ENCODE peak calls at places on chromosomes 1 and 21, in five cellular contexts. A is K562, X is right lobe of liver, I is IMR-90, E is HCT116. M is an unnamed sample. For H3K9me3, the result is how much of the 10 kb centered on the place peaks cover.

GRCh38 chr21:36491191-36491916 is 11.4 kb upstream of the CLDN14 start:
- DNase-seq in A (no peak), E (no peak), X (no peak), I (no peak), M (no peak)

GRCh38 chr1:41792485-41792770 is 126.3 kb downstream of the HIVEP3 start:
- DNase-seq in A (no peak), I (no peak), X (no peak), E (no peak), M (no peak)

GRCh38 chr1:42756956-42757891 is 9.6 kb downstream of the P3H1 start:
- DNase-seq in I (peak), E (peak), A (peak), X (no peak), M (no peak)

GRCh38 chr1:92752719-92753118 is 32.2 kb downstream of the EVI5 start:
- DNase-seq in I (peak), E (no peak), X (no peak), A (no peak), M (no peak)

GRCh38 chr1:223720987-223721591 is 8.8 kb downstream of the CAPN2 start:
- DNase-seq in I (peak), X (peak), A (no peak), E (no peak), M (peak)

GRCh38 chr1:168341576-168341975 is 60.9 kb downstream of the TBX19 start:
- DNase-seq in A (no peak), I (peak), X (no peak), E (no peak), M (no peak)

GRCh38 chr1:156924478-156925153 is 4.2 kb downstream of the LRRC71 start:
- DNase-seq in X (no peak), I (no peak), E (no peak), A (peak), M (no peak)

GRCh38 chr1:77557053-77557452 is 125.4 kb downstream of the ZZZ3 start:
- DNase-seq in E (no peak), A (no peak), X (no peak), I (peak), M (no peak)

GRCh38 chr1:175493321-175493998 is 249.9 kb downstream of the TNR start:
- DNase-seq in A (no peak), X (no peak), E (no peak), I (no peak), M (no peak)

GRCh38 chr1:233331676-233332519 is 4.4 kb downstream of the MAP3K21 start:
- DNase-seq in I (no peak), E (no peak), X (no peak), A (no peak), M (no peak)

GRCh38 chr1:114234408-114235119 is 80.9 kb upstream of the SYT6 start:
- DNase-seq in E (no peak), I (no peak), A (no peak), X (no peak), M (no peak)

GRCh38 chr1:155925506-155925905 is 8.7 kb downstream of the KHDC4 start:
- DNase-seq in A (no peak), X (no peak), E (no peak), I (no peak), M (no peak)

GRCh38 chr1:27598902-27599528 is 4.9 kb downstream of the AHDC1 start:
- DNase-seq in E (no peak), I (peak), X (no peak), A (peak), M (no peak)

GRCh38 chr1:67463298-67463960 is 33.2 kb upstream of the SERBP1 start:
- DNase-seq in E (no peak), I (peak), X (no peak), A (no peak), M (no peak)

GRCh38 chr1:107293901-107294600 is 153.2 kb downstream of the NTNG1 start:
- DNase-seq in E (no peak), A (no peak), X (no peak), I (no peak), M (no peak)

GRCh38 chr1:150102986-150103385 is 35.4 kb downstream of the VPS45 start:
- DNase-seq in I (no peak), X (no peak), E (no peak), A (no peak), M (no peak)

GRCh38 chr1:30977105-30977504 is 68.5 kb upstream of the SDC3 start:
- DNase-seq in A (no peak), X (no peak), I (peak), E (no peak), M (no peak)

GRCh38 chr1:150551784-150552691 is 2.8 kb downstream of the ADAMTSL4 start:
- DNase-seq in X (peak), A (peak), E (no peak), I (peak), M (peak)

GRCh38 chr1:46401964-46402626 is 8.0 kb downstream of the FAAH start:
- DNase-seq in A (peak), X (peak), I (peak), E (peak), M (peak)

GRCh38 chr1:48741380-48741779 is 35.3 kb downstream of the BEND5 start:
- DNase-seq in I (no peak), A (no peak), X (no peak), E (no peak), M (peak)

GRCh38 chr1:119308806-119309205 is 59.8 kb upstream of the HAO2 start:
- DNase-seq in A (no peak), E (no peak), I (no peak), X (no peak), M (no peak)

GRCh38 chr1:183841950-183842816 is 37.3 kb downstream of the RGL1 start:
- DNase-seq in E (no peak), A (no peak), I (peak), X (no peak), M (peak)

GRCh38 chr1:222914861-222915632 is 100.2 kb downstream of the DISP1 start:
- DNase-seq in E (no peak), A (no peak), X (no peak), I (peak), M (no peak)

GRCh38 chr1:14137411-14138134 is 437.6 kb downstream of the PRDM2 start:
- DNase-seq in X (no peak), A (no peak), I (no peak), E (no peak), M (no peak)

GRCh38 chr1:207565546-207566468 is 69.8 kb downstream of the CR1 start:
- DNase-seq in I (no peak), A (no peak), E (peak), X (no peak), M (no peak)

GRCh38 chr1:37995773-37996379 is 6.1 kb upstream of the SF3A3 start:
- DNase-seq in E (no peak), X (peak), I (peak), A (no peak), M (no peak)

GRCh38 chr1:21365036-21365435 is 74.8 kb upstream of the ECE1 start:
- DNase-seq in E (no peak), X (no peak), I (no peak), A (no peak), M (no peak)

GRCh38 chr1:10839188-10839770 is 42.8 kb upstream of the CASZ1 start:
- DNase-seq in I (no peak), E (no peak), A (no peak), X (no peak), M (no peak)

GRCh38 chr1:16434501-16434900 is 2.7 kb downstream of the SPATA21 start:
- DNase-seq in X (no peak), A (no peak), I (peak), E (no peak), M (no peak)

GRCh38 chr1:201763439-201764140 is 65.4 kb upstream of the IPO9 start:
- DNase-seq in I (peak), X (no peak), E (no peak), A (no peak), M (no peak)

GRCh38 chr1:218402771-218403110 is 57.6 kb downstream of the TGFB2 start:
- DNase-seq in I (no peak), A (no peak), X (no peak), E (no peak), M (no peak)

GRCh38 chr1:216640100-216640499 is 83.1 kb downstream of the ESRRG start:
- DNase-seq in I (no peak), E (no peak), X (no peak), A (no peak), M (no peak)

GRCh38 chr1:6033986-6034749 is 11.5 kb upstream of the KCNAB2 start:
- DNase-seq in I (peak), X (peak), A (peak), E (no peak), M (no peak)

GRCh38 chr1:60759257-60759656 is 323.1 kb upstream of the NFIA start:
- DNase-seq in X (no peak), A (no peak), I (no peak), E (no peak), M (no peak)

GRCh38 chr1:234777850-234778214 is 167.9 kb upstream of the IRF2BP2 start:
- DNase-seq in I (no peak), E (no peak), X (no peak), A (no peak), M (no peak)

GRCh38 chr21:32768530-32768929 is 3.0 kb downstream of the PAXBP1 start:
- DNase-seq in E (no peak), I (peak), A (no peak), X (no peak), M (no peak)

GRCh38 chr1:186535388-186536133 is 74.6 kb upstream of the PDC start:
- DNase-seq in X (no peak), A (no peak), E (no peak), I (peak), M (no peak)

GRCh38 chr1:106615473-106615872 is 441.0 kb upstream of the PRMT6 start:
- DNase-seq in E (no peak), A (no peak), X (no peak), I (no peak), M (no peak)

GRCh38 chr1:203207751-203208150 is 21.2 kb upstream of the CHI3L1 start:
- DNase-seq in E (no peak), X (no peak), A (no peak), I (no peak), M (no peak)

GRCh38 chr1:82279241-82279640 is 478.5 kb downstream of the ADGRL2 start:
- DNase-seq in I (no peak), E (no peak), A (no peak), X (no peak), M (no peak)

GRCh38 chr1:82287556-82287955 is 486.8 kb downstream of the ADGRL2 start:
- DNase-seq in X (no peak), E (no peak), A (no peak), I (no peak), M (no peak)

DNA sequence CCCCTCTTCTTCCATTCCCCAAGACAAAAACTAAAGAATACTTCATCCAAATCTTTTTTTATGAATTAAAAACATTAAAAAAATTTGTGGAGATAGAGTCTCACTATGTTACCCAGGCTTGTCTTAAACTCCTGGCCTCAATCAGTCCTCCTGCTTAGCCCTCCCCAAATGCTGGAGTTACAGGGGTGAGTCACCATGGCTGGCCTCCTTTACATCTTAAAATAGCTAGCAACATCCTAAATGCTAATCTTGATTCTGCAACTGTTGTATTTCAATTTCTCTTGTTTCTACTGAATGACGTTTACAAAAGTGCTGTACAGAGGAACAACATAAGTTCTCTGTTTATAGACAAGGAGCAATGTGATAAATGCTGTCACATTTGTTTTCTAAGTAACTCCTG is 483.5 kb downstream of the ADGRL2 start:
- DNase-seq in A (no peak), E (no peak), I (no peak), X (no peak), M (no peak)
- H3K9me3 ChIP-seq in A (under half), E (under half), I (under half), X (under half), M (under half)

GRCh38 chr1:23913212-23913880 is at the start of gene CNR2:
- DNase-seq in A (no peak), I (no peak), E (no peak), X (no peak), M (no peak)
- TF ChIP-seq POLR2A in A (no peak), I (no peak), E (no peak), X (no peak), M (no peak)

GRCh38 chr1:227723474-227723873 is 11.6 kb downstream of the JMJD4 start:
- DNase-seq in I (peak), X (no peak), E (no peak), A (no peak), M (no peak)
- H3K9me3 ChIP-seq in I (under half), X (under half), E (under half), A (under half), M (under half)

DNA sequence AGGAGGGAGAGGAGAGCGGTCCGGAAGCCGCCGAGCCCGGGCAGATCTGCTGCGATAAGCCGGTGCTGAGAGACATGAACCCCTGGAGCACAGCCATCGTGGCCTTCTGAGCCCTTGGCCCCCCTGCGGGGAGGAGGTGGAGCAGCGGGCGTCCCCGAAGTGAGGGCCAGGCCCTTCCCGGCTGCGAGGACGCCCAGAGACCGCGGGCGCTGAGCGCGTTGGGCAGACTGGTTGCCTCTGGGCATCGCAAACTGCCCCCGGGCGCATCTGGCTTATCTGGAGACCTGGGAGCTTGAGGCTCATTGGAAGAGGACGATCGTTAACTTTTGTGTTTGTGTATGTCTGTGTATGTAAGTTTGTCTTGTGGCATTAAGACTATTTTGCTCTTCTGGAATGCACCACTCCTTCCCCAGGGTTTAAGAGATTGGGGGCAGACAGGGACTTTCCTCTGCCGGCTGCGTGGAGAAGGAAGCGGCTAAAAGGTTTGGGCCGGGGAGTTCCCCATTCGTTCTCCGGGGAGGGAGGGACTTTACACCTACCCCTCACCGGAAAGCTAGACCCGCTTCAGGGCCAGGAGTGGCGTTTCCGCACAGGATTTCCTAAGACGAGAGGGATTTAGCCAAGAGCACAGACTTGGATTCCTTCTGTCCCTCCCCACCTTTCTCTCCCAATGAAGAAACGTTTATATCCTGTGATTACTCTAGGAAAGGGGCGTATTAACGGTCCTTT is 1.4 kb downstream of the IER5 start:
- DNase-seq in A (peak), E (no peak), I (peak), X (peak), M (peak)
- TF ChIP-seq POLR2A in A (peak), E (no peak), I (peak), X (peak), M (peak)

GRCh38 chr1:96752394-96752793 is 30.8 kb downstream of the PTBP2 start:
- DNase-seq in X (no peak), A (no peak), I (no peak), E (no peak), M (no peak)

DNA sequence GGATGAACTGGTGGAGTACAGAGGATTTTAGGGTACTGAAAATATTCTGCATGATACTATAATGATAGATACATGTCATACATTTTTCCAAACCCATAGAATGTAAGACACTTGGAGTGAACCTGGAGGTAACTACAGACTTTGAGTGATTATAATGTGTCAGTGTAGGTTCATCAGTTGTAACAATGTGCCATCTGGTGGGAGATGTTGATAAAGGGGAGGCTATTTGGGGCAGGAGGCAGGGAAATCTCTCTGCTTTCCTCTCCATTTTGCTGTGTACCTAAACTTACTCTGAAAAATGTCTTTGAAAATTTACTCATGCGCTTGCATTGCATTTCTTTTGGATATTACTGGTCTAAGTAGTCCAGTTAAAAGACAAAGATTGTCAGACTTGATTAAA is 35.2 kb downstream of the PTBP2 start:
- DNase-seq in I (no peak), X (no peak), E (no peak), A (no peak), M (no peak)
- H3K9me3 ChIP-seq in I (under half), X (under half), E (under half), A (under half), M (under half)

GRCh38 chr1:29853716-29854330 is 617.5 kb downstream of the PTPRU start:
- DNase-seq in I (no peak), E (no peak), X (no peak), A (no peak), M (no peak)

GRCh38 chr1:29851666-29852065 is 615.3 kb downstream of the PTPRU start:
- DNase-seq in A (no peak), I (no peak), X (no peak), E (no peak), M (peak)

GRCh38 chr1:29852248-29852647 is 615.9 kb downstream of the PTPRU start:
- DNase-seq in X (no peak), E (no peak), A (no peak), I (no peak), M (no peak)

GRCh38 chr1:29849038-29849750 is 612.9 kb downstream of the PTPRU start:
- DNase-seq in E (no peak), I (peak), X (no peak), A (peak), M (no peak)

DNA sequence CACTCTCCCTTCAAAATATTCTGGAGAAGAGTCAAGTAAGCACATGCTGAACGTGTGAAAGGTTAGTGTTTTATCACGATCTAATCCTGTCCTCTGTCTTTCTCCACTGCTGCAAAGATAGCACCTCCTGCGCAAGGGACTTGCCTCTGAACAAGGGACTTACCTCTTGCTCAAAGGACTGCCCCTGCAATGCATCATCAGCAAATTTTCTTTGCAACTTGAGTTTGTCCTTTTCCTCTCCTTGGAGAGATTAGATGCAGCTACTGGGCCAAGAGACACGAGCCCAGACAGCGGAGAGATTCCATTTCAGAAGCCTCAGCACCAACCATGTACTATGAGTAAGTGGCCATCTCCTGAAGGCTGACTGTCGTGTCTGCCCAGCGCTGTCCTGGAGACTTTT is 614.0 kb downstream of the PTPRU start:
- DNase-seq in A (no peak), I (no peak), X (no peak), E (no peak), M (no peak)
- TF ChIP-seq POLR2A in A (no peak), I (no peak), X (no peak), E (no peak), M (no peak)

GRCh38 chr1:4961935-4962645 is 307.7 kb downstream of the AJAP1 start:
- DNase-seq in X (no peak), A (no peak), E (no peak), I (no peak), M (no peak)

GRCh38 chr1:4962836-4963235 is 308.4 kb downstream of the AJAP1 start:
- DNase-seq in I (no peak), E (no peak), A (no peak), X (no peak), M (no peak)

GRCh38 chr1:4960336-4960735 is 305.9 kb downstream of the AJAP1 start:
- DNase-seq in I (no peak), A (no peak), E (no peak), X (no peak), M (no peak)

GRCh38 chr1:4959216-4959615 is 304.8 kb downstream of the AJAP1 start:
- DNase-seq in X (no peak), E (no peak), A (no peak), I (no peak), M (no peak)

GRCh38 chr1:4960782-4961475 is 306.5 kb downstream of the AJAP1 start:
- DNase-seq in E (no peak), X (no peak), I (no peak), A (no peak), M (no peak)
- H3K9me3 ChIP-seq in E (under half), X (under half), I (half or more), A (under half), M (under half)

GRCh38 chr1:112955678-112956502 is at the start of gene SLC16A1:
- DNase-seq in X (peak), I (peak), E (peak), A (peak), M (peak)
- TF ChIP-seq POLR2A in X (peak), I (peak), E (peak), A (peak), M (peak)

DNA sequence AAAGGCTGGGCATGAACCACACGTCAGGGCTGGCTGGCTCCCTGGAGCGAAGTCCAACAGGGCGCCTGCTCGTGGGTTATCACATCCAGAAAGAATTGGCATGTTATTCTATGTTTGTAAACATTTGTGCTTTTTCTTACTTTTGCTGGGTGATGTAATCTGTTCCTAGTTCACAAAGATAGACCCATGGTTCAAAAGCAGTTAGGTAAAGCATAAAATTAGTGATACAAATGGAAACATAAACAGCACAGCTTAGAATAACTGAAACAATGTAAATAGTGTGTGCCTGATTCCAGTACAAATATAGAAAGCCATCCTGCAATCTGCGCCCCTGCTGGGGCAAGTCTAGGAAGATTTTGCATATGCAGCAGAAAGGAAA is 184.0 kb upstream of the C1orf174 start:
- DNase-seq in I (no peak), A (no peak), E (no peak), X (peak), M (no peak)
- H3K9me3 ChIP-seq in I (under half), A (under half), E (under half), X (under half), M (under half)

GRCh38 chr1:205505791-205506190 is 1.3 kb downstream of the CDK18 start:
- DNase-seq in I (no peak), E (no peak), X (peak), A (peak), M (peak)
- TF ChIP-seq POLR2A in I (no peak), E (no peak), X (no peak), A (no peak), M (peak)